ENCODE peak calls at places on chromosomes 1 and 21, in five cellular contexts. U is H9, L is H1, B is PC-3, W is HCT116. N is an unnamed sample.

GRCh38 chr1:22641906-22642636 is 1.4 kb upstream of the C1QC start:
- DNase-seq in B (peak; percentile 69), L (peak; percentile 97), U (peak; percentile 81), W (no peak), N (peak; percentile 74)

GRCh38 chr1:15186073-15186845 is 32.7 kb downstream of the TMEM51 start:
- DNase-seq in U (no peak), L (no peak), W (no peak), B (no peak), N (no peak)

GRCh38 chr1:79575424-79575823 is 568.9 kb upstream of the ADGRL4 start:
- DNase-seq in B (peak; percentile 46), L (no peak), U (no peak), W (no peak), N (no peak)

GRCh38 chr1:165958306-165958705 is 130.9 kb downstream of the UCK2 start:
- DNase-seq in W (no peak), L (no peak), U (no peak), B (no peak), N (no peak)

GRCh38 chr1:235844776-235845175 is 21.9 kb downstream of the LYST start:
- DNase-seq in L (no peak), W (no peak), U (no peak), B (no peak), N (no peak)

GRCh38 chr1:21174638-21175323 is 1.9 kb downstream of the EIF4G3 start:
- DNase-seq in U (no peak), W (no peak), B (peak; percentile 27), L (no peak), N (no peak)

GRCh38 chr1:246782120-246782900 is 58.1 kb downstream of the SCCPDH start:
- DNase-seq in L (no peak), B (peak; percentile 42), W (no peak), U (peak; percentile 32), N (peak; percentile 89)

GRCh38 chr1:29962831-29963247 is 726.5 kb downstream of the PTPRU start:
- DNase-seq in U (peak; percentile 68), B (peak; percentile 45), L (no peak), W (peak; percentile 54), N (no peak)

GRCh38 chr21:35239811-35240219 is 190.7 kb upstream of the RUNX1 start:
- DNase-seq in W (no peak), U (no peak), L (no peak), B (no peak), N (no peak)

GRCh38 chr1:203629509-203630082 is 3.0 kb downstream of the ATP2B4 start:
- DNase-seq in L (peak; percentile 77), W (no peak), U (peak; percentile 54), B (no peak), N (peak; percentile 78)

GRCh38 chr1:40663324-40664166 is 1.9 kb downstream of the RIMS3 start:
- DNase-seq in B (no peak), L (no peak), W (no peak), U (no peak), N (peak; percentile 88)

GRCh38 chr1:155569988-155570592 is 7.5 kb upstream of the ASH1L start:
- DNase-seq in W (no peak), L (no peak), B (no peak), U (no peak), N (no peak)

GRCh38 chr1:213123087-213123486 is 72.0 kb downstream of the RPS6KC1 start:
- DNase-seq in B (no peak), L (no peak), W (no peak), U (no peak), N (no peak)

GRCh38 chr1:84842748-84843231 is 50.2 kb downstream of the LPAR3 start:
- DNase-seq in L (no peak), B (no peak), U (no peak), W (no peak), N (no peak)

GRCh38 chr1:59738591-59739015 is 76.1 kb upstream of the HOOK1 start:
- DNase-seq in W (no peak), U (no peak), B (no peak), L (no peak), N (no peak)

GRCh38 chr1:240029418-240029817 is 62.3 kb upstream of the FMN2 start:
- DNase-seq in L (no peak), W (no peak), B (peak; percentile 17), U (no peak), N (no peak)

GRCh38 chr1:203765029-203765837 is at the start of gene LAX1:
- DNase-seq in L (no peak), U (no peak), W (no peak), B (no peak), N (peak; percentile 85)

GRCh38 chr1:17437260-17438175 is 2.0 kb downstream of the RCC2 start:
- DNase-seq in U (no peak), W (no peak), L (peak; percentile 70), B (peak; percentile 54), N (peak; percentile 59)

GRCh38 chr1:228208831-228209524 is 1.1 kb downstream of the OBSCN start:
- DNase-seq in L (no peak), W (no peak), U (no peak), B (no peak), N (no peak)
- H3K27ac ChIP-seq in L (no peak overlapping the region), W (peak overlapping the region; percentile 61), U (no peak overlapping the region), B (no peak overlapping the region), N (no peak overlapping the region)

GRCh38 chr1:35650416-35650815 is 9.1 kb upstream of the PSMB2 start:
- DNase-seq in L (no peak), U (no peak), W (no peak), B (no peak), N (no peak)

GRCh38 chr1:35642472-35642955 is 1.2 kb upstream of the PSMB2 start:
- DNase-seq in U (peak; percentile 34), B (no peak), L (no peak), W (no peak), N (peak; percentile 26)

GRCh38 chr1:35641233-35641866 is at the start of gene PSMB2:
- DNase-seq in U (peak; percentile 97), W (peak; percentile 94), L (peak; percentile 99), B (peak; percentile 98), N (peak; percentile 96)

GRCh38 chr1:35644204-35644603 is 2.9 kb upstream of the PSMB2 start:
- DNase-seq in U (no peak), L (no peak), B (no peak), W (no peak), N (no peak)

DNA sequence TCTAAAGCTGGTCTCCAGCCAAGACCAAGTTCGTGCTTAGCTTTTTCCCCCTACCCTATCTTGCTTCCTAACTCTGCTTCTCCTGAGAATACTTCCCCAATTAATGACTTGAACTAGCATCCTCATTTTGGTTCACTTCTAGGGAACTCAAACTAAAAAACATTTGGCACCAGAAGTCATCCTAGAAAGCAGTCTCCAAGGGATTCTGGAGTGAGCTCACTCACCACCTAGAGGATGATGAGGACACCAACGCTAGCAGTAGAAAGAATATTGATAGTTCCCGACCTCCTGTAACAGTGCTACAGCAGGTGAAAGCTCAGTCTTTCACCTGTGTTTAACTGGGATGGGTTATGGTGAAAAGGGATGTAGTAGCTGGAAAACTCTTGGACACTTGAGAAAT is 4.7 kb upstream of the PSMB2 start:
- DNase-seq in U (no peak), W (no peak), B (peak; percentile 34), L (no peak), N (no peak)
- TF ChIP-seq CTCF in U (peak; percentile 48), W (peak; percentile 39), B (peak; percentile 44), L (peak; percentile 48), N (peak; percentile 17)

GRCh38 chr1:46611691-46612221 is 4.9 kb downstream of the MOB3C start:
- DNase-seq in B (peak; percentile 97), U (peak; percentile 42), W (no peak), L (no peak), N (no peak)
- H4K20me1 ChIP-seq in B (no peaks in the 10 kb centered on the region), U (no peaks in the 10 kb centered on the region), W (no peaks in the 10 kb centered on the region), L (no peaks in the 10 kb centered on the region), N (no peaks in the 10 kb centered on the region)

DNA sequence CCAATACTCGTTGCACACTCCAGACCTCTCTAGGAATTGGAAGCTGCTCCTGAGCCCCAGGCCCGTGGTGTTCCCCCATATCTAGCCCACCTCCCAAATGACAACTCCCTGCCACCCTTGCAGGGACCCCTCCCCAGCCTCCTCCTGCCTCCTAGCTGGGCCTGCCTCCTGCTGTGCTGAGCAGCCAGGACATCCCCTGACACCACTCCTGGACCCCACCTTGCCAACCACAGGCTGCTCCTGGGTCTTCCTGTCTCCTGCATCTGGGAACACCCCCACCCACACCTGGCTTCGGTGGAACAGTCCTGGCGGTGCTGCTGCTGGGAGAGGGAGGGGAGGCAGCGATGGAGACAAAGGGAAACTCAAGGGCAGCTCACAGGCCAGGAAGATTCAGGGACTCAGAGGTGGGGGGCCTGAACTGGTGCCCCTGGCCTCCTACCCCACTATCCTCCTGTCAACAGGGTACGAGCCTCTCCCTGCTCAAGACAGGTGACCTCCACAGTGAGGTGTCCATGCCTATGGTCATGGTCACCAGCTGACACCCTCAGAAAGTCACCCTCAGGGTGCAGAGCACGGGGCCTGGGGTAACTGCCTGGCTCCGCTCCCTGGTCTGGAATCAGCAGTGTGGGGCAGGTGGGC is 81.2 kb downstream of the RIPK4 start:
- DNase-seq in W (no peak), L (no peak), B (no peak), U (no peak), N (no peak)
- H3K27ac ChIP-seq in W (no peak overlapping the region), L (no peak overlapping the region), B (peak overlapping the region; percentile 98), U (no peak overlapping the region), N (no peak overlapping the region)

GRCh38 chr1:244414543-244414942 is 37.2 kb downstream of the ADSS2 start:
- DNase-seq in U (no peak), B (peak; percentile 50), W (no peak), L (no peak), N (no peak)
- TF ChIP-seq CTCF in U (peak; percentile 49), B (peak; percentile 50), W (no peak), L (peak; percentile 28), N (no peak)

DNA sequence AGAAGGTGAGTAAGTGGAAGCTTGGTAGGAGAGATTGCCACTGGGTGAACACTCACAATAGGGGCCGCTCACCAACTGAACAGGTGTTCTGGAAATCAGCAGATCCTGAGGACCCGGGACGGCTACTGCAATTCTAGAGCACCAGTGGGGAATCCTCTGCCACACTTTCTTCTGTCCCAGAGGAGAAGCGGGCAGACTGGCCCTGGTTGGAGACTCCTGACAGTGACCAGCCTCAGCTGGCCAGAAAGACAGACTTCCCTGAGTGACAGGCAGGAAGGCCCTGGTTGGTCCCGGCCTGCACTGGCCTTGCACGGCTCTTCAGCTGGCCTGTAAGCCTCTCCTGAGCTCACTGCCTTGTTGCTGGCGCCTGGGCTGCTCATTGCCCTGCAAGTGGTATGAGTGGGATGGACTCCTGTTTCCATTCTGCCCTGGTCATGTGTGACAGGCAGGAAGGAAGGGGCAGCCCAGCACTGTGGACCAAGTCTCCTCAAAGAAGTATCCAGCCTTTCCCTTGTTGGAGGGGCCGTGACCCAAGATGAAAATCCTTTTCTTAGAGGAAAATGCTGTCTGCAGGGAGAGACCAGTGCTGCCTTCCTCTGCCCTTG is 34.5 kb downstream of the MAN1C1 start:
- DNase-seq in L (peak; percentile 43), U (peak; percentile 15), W (no peak), B (no peak), N (no peak)
- H4K20me1 ChIP-seq in L (peaks cover 2% of the 10 kb centered on the region), U (no peaks in the 10 kb centered on the region), W (no peaks in the 10 kb centered on the region), B (no peaks in the 10 kb centered on the region), N (peaks cover 23% of the 10 kb centered on the region)

GRCh38 chr21:45112371-45112770 is 38.0 kb downstream of the ADARB1 start:
- DNase-seq in L (no peak), B (no peak), W (no peak), U (no peak), N (no peak)
- H3K27ac ChIP-seq in L (no peak overlapping the region), B (no peak overlapping the region), W (no peak overlapping the region), U (no peak overlapping the region), N (no peak overlapping the region)

GRCh38 chr1:201808633-201808990 is 20.3 kb upstream of the IPO9 start:
- DNase-seq in W (no peak), L (no peak), B (no peak), U (no peak), N (no peak)
- TF ChIP-seq CTCF in W (no peak), L (no peak), B (no peak), U (no peak), N (no peak)